ENCODE peak calls at places on chromosome 12, in four cellular contexts. One of them, this sample, is unnamed.
A peak's percentile ranks its signal among the peaks of the same experiment; 100 is the strongest.

GRCh38 chr12:43931187-43931586 is 95.3 kb downstream of the TMEM117 start:
- DNase-seq in Panc1: no peak
- DNase-seq in cardiac muscle cell: no peak
- DNase-seq in ovary: no peak
- DNase-seq in this sample: no peak

GRCh38 chr12:3145546-3146310 is 68.5 kb downstream of the TSPAN9 start:
- DNase-seq in Panc1: no peak
- DNase-seq in cardiac muscle cell: no peak
- DNase-seq in ovary: no peak
- DNase-seq in this sample: no peak

GRCh38 chr12:76259660-76260389 is 88.4 kb downstream of the BBS10 start:
- DNase-seq in Panc1: no peak
- DNase-seq in cardiac muscle cell: no peak
- DNase-seq in ovary: no peak
- DNase-seq in this sample: no peak

GRCh38 chr12:75086086-75087038 is 123.3 kb downstream of the KCNC2 start:
- DNase-seq in Panc1: no peak
- DNase-seq in cardiac muscle cell: peak; percentile 6
- DNase-seq in ovary: no peak
- DNase-seq in this sample: no peak

GRCh38 chr12:50297996-50298395 is 14.7 kb upstream of the LIMA1 start:
- DNase-seq in cardiac muscle cell: no peak
- DNase-seq in Panc1: no peak
- DNase-seq in ovary: no peak
- DNase-seq in this sample: no peak

GRCh38 chr12:13223176-13223806 is 26.8 kb downstream of the EMP1 start:
- DNase-seq in Panc1: peak; percentile 27
- DNase-seq in cardiac muscle cell: no peak
- DNase-seq in ovary: no peak
- DNase-seq in this sample: no peak

GRCh38 chr12:93634416-93634815 is 42.8 kb upstream of the CRADD start:
- DNase-seq in cardiac muscle cell: no peak
- DNase-seq in Panc1: no peak
- DNase-seq in ovary: no peak
- DNase-seq in this sample: no peak

GRCh38 chr12:52884526-52885293 is 20.2 kb downstream of the KRT8 start:
- DNase-seq in Panc1: no peak
- DNase-seq in ovary: peak; percentile 82
- DNase-seq in cardiac muscle cell: peak; percentile 80
- DNase-seq in this sample: peak; percentile 80

GRCh38 chr12:75714462-75715322 is 203.3 kb upstream of the KRR1 start:
- DNase-seq in cardiac muscle cell: no peak
- DNase-seq in ovary: no peak
- DNase-seq in Panc1: no peak
- DNase-seq in this sample: no peak

GRCh38 chr12:124381454-124382207 is 86.7 kb downstream of the RFLNA start:
- DNase-seq in cardiac muscle cell: no peak
- DNase-seq in ovary: peak; percentile 95
- DNase-seq in Panc1: no peak
- DNase-seq in this sample: peak; percentile 91

GRCh38 chr12:59383426-59383822 is 212.4 kb upstream of the SLC16A7 start:
- DNase-seq in Panc1: no peak
- DNase-seq in cardiac muscle cell: no peak
- DNase-seq in ovary: no peak
- DNase-seq in this sample: no peak

GRCh38 chr12:54377797-54378515 is 6.6 kb downstream of the ZNF385A start:
- DNase-seq in ovary: peak; percentile 32
- DNase-seq in Panc1: no peak
- DNase-seq in cardiac muscle cell: no peak
- DNase-seq in this sample: no peak

GRCh38 chr12:89373772-89374572 is 21.7 kb upstream of the DUSP6 start:
- DNase-seq in cardiac muscle cell: no peak
- DNase-seq in Panc1: no peak
- DNase-seq in ovary: no peak
- DNase-seq in this sample: no peak

GRCh38 chr12:49868952-49869815 is 26.3 kb upstream of the BCDIN3D start:
- DNase-seq in ovary: peak; percentile 95
- DNase-seq in cardiac muscle cell: peak; percentile 95
- DNase-seq in Panc1: no peak
- DNase-seq in this sample: peak; percentile 67

GRCh38 chr12:49068879-49069506 is 786 bp downstream of the RHEBL1 start:
- DNase-seq in cardiac muscle cell: no peak
- DNase-seq in Panc1: no peak
- DNase-seq in ovary: no peak
- DNase-seq in this sample: peak; percentile 56

GRCh38 chr12:108783446-108783845 is 52.1 kb upstream of the CORO1C start:
- DNase-seq in cardiac muscle cell: no peak
- DNase-seq in Panc1: no peak
- DNase-seq in ovary: no peak
- DNase-seq in this sample: no peak

GRCh38 chr12:7060353-7060954 is at the start of gene C1S:
- DNase-seq in Panc1: no peak
- DNase-seq in ovary: peak; percentile 80
- DNase-seq in cardiac muscle cell: peak; percentile 87
- DNase-seq in this sample: peak; percentile 65

GRCh38 chr12:28172434-28173030 is 17.7 kb upstream of the CCDC91 start:
- DNase-seq in Panc1: peak; percentile 59
- DNase-seq in ovary: no peak
- DNase-seq in cardiac muscle cell: peak; percentile 36
- DNase-seq in this sample: peak; percentile 11

GRCh38 chr12:11836282-11836963 is 186.9 kb downstream of the ETV6 start:
- DNase-seq in Panc1: no peak
- DNase-seq in ovary: no peak
- DNase-seq in cardiac muscle cell: no peak
- DNase-seq in this sample: no peak

GRCh38 chr12:26058308-26058707 is 66.5 kb downstream of the BHLHE41 start:
- DNase-seq in cardiac muscle cell: no peak
- DNase-seq in Panc1: no peak
- DNase-seq in ovary: no peak
- DNase-seq in this sample: no peak

GRCh38 chr12:108193922-108194321 is 64.8 kb downstream of the WSCD2 start:
- DNase-seq in ovary: no peak
- DNase-seq in Panc1: no peak
- DNase-seq in cardiac muscle cell: peak; percentile 71
- DNase-seq in this sample: no peak

GRCh38 chr12:29960113-29960512 is 176.4 kb upstream of the TMTC1 start:
- DNase-seq in cardiac muscle cell: no peak
- DNase-seq in Panc1: no peak
- DNase-seq in ovary: no peak
- DNase-seq in this sample: no peak

GRCh38 chr12:109645194-109645593 is 68.4 kb upstream of the FAM222A start:
- DNase-seq in cardiac muscle cell: no peak
- DNase-seq in ovary: no peak
- DNase-seq in Panc1: no peak
- DNase-seq in this sample: no peak

GRCh38 chr12:122078141-122079037 is at the start of gene MLXIP:
- DNase-seq in Panc1: no peak
- DNase-seq in ovary: peak; percentile 96
- DNase-seq in cardiac muscle cell: peak; percentile 95
- DNase-seq in this sample: peak; percentile 93

GRCh38 chr12:21941522-21942376 is 523 bp upstream of the ABCC9 start:
- DNase-seq in cardiac muscle cell: peak; percentile 64
- DNase-seq in Panc1: no peak
- DNase-seq in ovary: peak; percentile 83
- DNase-seq in this sample: peak; percentile 82

GRCh38 chr12:30774599-30774998 is 19.8 kb upstream of the CAPRIN2 start:
- DNase-seq in ovary: no peak
- DNase-seq in cardiac muscle cell: no peak
- DNase-seq in Panc1: no peak
- DNase-seq in this sample: no peak

GRCh38 chr12:112711507-112711906 is 80.0 kb upstream of the RPH3A start:
- DNase-seq in Panc1: no peak
- DNase-seq in cardiac muscle cell: no peak
- DNase-seq in ovary: no peak
- DNase-seq in this sample: no peak

GRCh38 chr12:52528641-52529143 is 8.5 kb upstream of the KRT5 start:
- DNase-seq in cardiac muscle cell: no peak
- DNase-seq in Panc1: no peak
- DNase-seq in ovary: no peak
- DNase-seq in this sample: peak; percentile 82

GRCh38 chr12:110543252-110543959 is 39.7 kb downstream of the PPTC7 start:
- DNase-seq in ovary: peak; percentile 94
- DNase-seq in Panc1: no peak
- DNase-seq in cardiac muscle cell: no peak
- DNase-seq in this sample: peak; percentile 86

GRCh38 chr12:19575307-19576243 is 136.3 kb downstream of the AEBP2 start:
- DNase-seq in cardiac muscle cell: peak; percentile 82
- DNase-seq in ovary: no peak
- DNase-seq in Panc1: no peak
- DNase-seq in this sample: no peak

GRCh38 chr12:19620222-19620621 is 180.9 kb downstream of the AEBP2 start:
- DNase-seq in cardiac muscle cell: no peak
- DNase-seq in ovary: no peak
- DNase-seq in Panc1: no peak
- DNase-seq in this sample: no peak

GRCh38 chr12:30154996-30155730 is 371.4 kb upstream of the TMTC1 start:
- DNase-seq in ovary: no peak
- DNase-seq in Panc1: no peak
- DNase-seq in cardiac muscle cell: no peak
- DNase-seq in this sample: no peak

GRCh38 chr12:57143454-57143853 is 4.0 kb downstream of the LRP1-AS start:
- DNase-seq in ovary: peak; percentile 26
- DNase-seq in cardiac muscle cell: no peak
- DNase-seq in Panc1: no peak
- DNase-seq in this sample: no peak
- H3K36me3 ChIP-seq in ovary: no peaks in the 10 kb centered on the region
- H3K36me3 ChIP-seq in cardiac muscle cell: peaks cover 43% of the 10 kb centered on the region
- H3K36me3 ChIP-seq in Panc1: no peaks in the 10 kb centered on the region
- H3K36me3 ChIP-seq in this sample: no peaks in the 10 kb centered on the region

GRCh38 chr12:69170293-69170692 is 69.1 kb upstream of the CPSF6 start:
- DNase-seq in Panc1: no peak
- DNase-seq in cardiac muscle cell: no peak
- DNase-seq in ovary: no peak
- DNase-seq in this sample: no peak
- TF ChIP-seq CTCF in Panc1: no peak
- TF ChIP-seq CTCF in cardiac muscle cell: no peak
- TF ChIP-seq CTCF in ovary: no peak
- TF ChIP-seq CTCF in this sample: no peak

GRCh38 chr12:16914853-16915252 is 308.9 kb upstream of the LMO3 start:
- DNase-seq in cardiac muscle cell: no peak
- DNase-seq in ovary: no peak
- DNase-seq in Panc1: no peak
- DNase-seq in this sample: no peak
- H3K36me3 ChIP-seq in cardiac muscle cell: no peaks in the 10 kb centered on the region
- H3K36me3 ChIP-seq in ovary: no peaks in the 10 kb centered on the region
- H3K36me3 ChIP-seq in Panc1: no peaks in the 10 kb centered on the region
- H3K36me3 ChIP-seq in this sample: no peaks in the 10 kb centered on the region

DNA sequence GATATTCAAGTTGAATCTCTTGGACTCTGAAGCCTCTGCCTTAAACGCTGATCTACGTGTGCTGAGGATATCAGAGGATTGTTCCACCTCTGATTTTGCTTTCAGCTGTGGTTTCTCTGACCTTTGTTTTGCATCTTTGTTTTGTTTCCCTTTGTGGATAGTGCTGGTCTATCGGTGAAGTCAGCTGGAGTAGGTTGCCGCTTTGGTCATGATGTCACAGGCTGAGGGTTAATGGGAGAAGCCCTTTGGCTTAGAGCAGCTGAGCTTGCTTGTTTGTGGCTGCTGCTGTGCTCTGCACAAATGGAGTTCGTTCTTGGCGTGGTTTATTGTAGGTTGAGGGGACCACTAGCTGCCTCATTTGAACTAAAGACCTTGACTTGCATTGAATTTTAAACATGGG is 284.3 kb upstream of the E2F7 start:
- DNase-seq in ovary: no peak
- DNase-seq in Panc1: no peak
- DNase-seq in cardiac muscle cell: no peak
- DNase-seq in this sample: no peak
- TF ChIP-seq CTCF in ovary: no peak
- TF ChIP-seq CTCF in Panc1: no peak
- TF ChIP-seq CTCF in cardiac muscle cell: no peak
- TF ChIP-seq CTCF in this sample: no peak

DNA sequence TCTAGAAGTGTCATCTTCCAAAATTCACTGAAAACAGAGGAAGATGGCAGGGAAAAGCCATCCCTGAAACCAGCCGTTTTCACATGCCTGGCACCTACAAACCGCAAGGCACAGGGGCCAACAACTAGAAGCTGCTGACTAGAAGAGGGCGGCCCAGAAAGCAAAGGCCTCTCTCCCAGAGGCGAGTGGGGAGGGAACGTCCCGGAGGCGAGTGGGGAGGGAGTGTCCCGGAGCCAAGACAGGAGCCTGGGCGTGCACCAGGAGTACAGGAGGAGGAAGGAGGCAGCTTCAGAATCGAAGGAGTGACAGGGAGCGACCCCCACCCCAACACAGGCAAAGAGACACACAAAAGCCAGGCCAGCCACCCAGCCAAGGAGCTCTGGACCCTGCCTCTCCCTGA is 21.0 kb downstream of the ANKLE2 start:
- DNase-seq in ovary: no peak
- DNase-seq in Panc1: no peak
- DNase-seq in cardiac muscle cell: no peak
- DNase-seq in this sample: no peak
- H3K36me3 ChIP-seq in ovary: no peaks in the 10 kb centered on the region
- H3K36me3 ChIP-seq in Panc1: peaks cover 30% of the 10 kb centered on the region
- H3K36me3 ChIP-seq in cardiac muscle cell: peaks cover 65% of the 10 kb centered on the region
- H3K36me3 ChIP-seq in this sample: peaks cover 3% of the 10 kb centered on the region

This sample was measured in pancreas.